ENCODE peak calls at places on chromosomes 4 and X, in four cellular contexts. D, I, U and A are unnamed samples.

GRCh38 chrX:46125139-46125538 is 420.1 kb downstream of the ZNF674 start:
- ATAC-seq in D (no peak), I (no peak), U (no peak), A (no peak)

GRCh38 chr4:121221608-121222007 is 57.5 kb upstream of the TNIP3 start:
- ATAC-seq in D (peak), I (peak), U (no peak), A (no peak)

GRCh38 chr4:156193800-156194199 is 240.1 kb upstream of the CTSO start:
- ATAC-seq in D (no peak), I (no peak), U (no peak), A (no peak)

GRCh38 chr4:6582889-6583504 is 8.0 kb downstream of the MAN2B2 start:
- ATAC-seq in D (peak), I (peak), U (peak), A (peak)

GRCh38 chr4:38935391-38936073 is 67.9 kb downstream of the FAM114A1 start:
- ATAC-seq in D (no peak), I (no peak), U (no peak), A (no peak)

GRCh38 chrX:2627272-2627867 is 63.7 kb upstream of the CD99 start:
- ATAC-seq in D (peak), I (peak), U (no peak), A (peak)

GRCh38 chr4:108535757-108536156 is 84.6 kb upstream of the RPL34 start:
- ATAC-seq in D (no peak), I (peak), U (no peak), A (no peak)

GRCh38 chrX:153388722-153389459 is 12.3 kb downstream of the PNMA6E start:
- ATAC-seq in D (peak), I (no peak), U (no peak), A (no peak)

GRCh38 chr4:153001626-153002025 is 65.5 kb downstream of the FHDC1 start:
- ATAC-seq in D (no peak), I (no peak), U (no peak), A (no peak)

GRCh38 chr4:26576171-26576829 is 7.6 kb upstream of the TBC1D19 start:
- ATAC-seq in D (no peak), I (no peak), U (no peak), A (no peak)

GRCh38 chr4:56908206-56909082 is 744 bp downstream of the REST start:
- ATAC-seq in D (peak), I (peak), U (peak), A (peak)

GRCh38 chrX:129115104-129115503 is 408.2 kb downstream of the SMARCA1 start:
- ATAC-seq in D (no peak), I (no peak), U (no peak), A (no peak)

GRCh38 chr4:26589699-26590098 is 5.8 kb downstream of the TBC1D19 start:
- ATAC-seq in D (no peak), I (no peak), U (no peak), A (no peak)

GRCh38 chr4:4289575-4289929 is 402 bp downstream of the LYAR start:
- ATAC-seq in D (peak), I (peak), U (peak), A (peak)

GRCh38 chr4:107838138-107838618 is 13.4 kb downstream of the SGMS2 start:
- ATAC-seq in D (no peak), I (no peak), U (peak), A (peak)

GRCh38 chrX:110851780-110852179 is 56.2 kb upstream of the CHRDL1 start:
- ATAC-seq in D (no peak), I (no peak), U (no peak), A (no peak)

GRCh38 chr4:66609014-66609413 is 936.3 kb downstream of the CENPC start:
- ATAC-seq in D (no peak), I (no peak), U (no peak), A (no peak)

GRCh38 chr4:2402053-2402452 is 16.4 kb downstream of the ZFYVE28 start:
- ATAC-seq in D (peak), I (peak), U (peak), A (peak)

GRCh38 chr4:57499786-57500185 is 389.6 kb upstream of the IGFBP7 start:
- ATAC-seq in D (no peak), I (no peak), U (no peak), A (peak)

GRCh38 chrX:21926527-21927278 is 13.8 kb upstream of the SMS start:
- ATAC-seq in D (peak), I (no peak), U (no peak), A (peak)

GRCh38 chr4:39620551-39620950 is 18.1 kb downstream of the SMIM14 start:
- ATAC-seq in D (no peak), I (no peak), U (no peak), A (no peak)

GRCh38 chr4:177006331-177006730 is 213.6 kb upstream of the VEGFC start:
- ATAC-seq in D (no peak), I (no peak), U (no peak), A (no peak)

GRCh38 chr4:39521253-39521908 is 5.9 kb downstream of the UGDH start:
- ATAC-seq in D (no peak), I (no peak), U (no peak), A (no peak)